ENCODE peak calls at places on chromosomes 1 and 21, in four cellular contexts. I, O, P and H are unnamed samples.

GRCh38 chr21:26447932-26448331 is 125.2 kb downstream of the CYYR1 start:
- DNase-seq in I (no peak), O (no peak), P (no peak), H (no peak)

GRCh38 chr1:112923956-112924349 is 32.0 kb downstream of the SLC16A1 start:
- DNase-seq in I (no peak), O (no peak), P (no peak), H (no peak)

GRCh38 chr1:202498542-202498941 is 150.0 kb downstream of the PPP1R12B start:
- DNase-seq in I (no peak), O (peak), P (no peak), H (no peak)

GRCh38 chr1:102858695-102859094 is 249.6 kb downstream of the COL11A1 start:
- DNase-seq in I (no peak), O (peak), P (no peak), H (no peak)

GRCh38 chr1:230459463-230459862 is 33.3 kb upstream of the PGBD5 start:
- DNase-seq in I (no peak), O (peak), P (no peak), H (no peak)

GRCh38 chr1:199273837-199274379 is 635.1 kb downstream of the PTPRC start:
- DNase-seq in I (no peak), O (peak), P (peak), H (no peak)

GRCh38 chr21:43211085-43212071 is 42.6 kb downstream of the CRYAA start:
- DNase-seq in I (no peak), O (no peak), P (peak), H (no peak)

GRCh38 chr1:53183277-53183990 is 13.2 kb upstream of the CPT2 start:
- DNase-seq in I (no peak), O (peak), P (peak), H (peak)

GRCh38 chr1:93358293-93358692 is 12.6 kb downstream of the DR1 start:
- DNase-seq in I (no peak), O (no peak), P (no peak), H (no peak)

GRCh38 chr1:203287109-203287893 is 18.0 kb upstream of the BTG2 start:
- DNase-seq in I (no peak), O (no peak), P (peak), H (peak)

GRCh38 chr1:156160744-156161181 is 7.4 kb downstream of the SEMA4A start:
- DNase-seq in I (no peak), O (peak), P (peak), H (peak)

GRCh38 chr1:19317126-19317910 is 5.2 kb downstream of the SLC66A1 start:
- DNase-seq in I (no peak), O (no peak), P (no peak), H (no peak)

GRCh38 chr21:14685568-14685967 is 139.5 kb upstream of the SAMSN1 start:
- DNase-seq in I (no peak), O (no peak), P (no peak), H (no peak)

GRCh38 chr1:26282694-26283019 is 2.8 kb downstream of the SH3BGRL3 start:
- DNase-seq in I (no peak), O (no peak), P (no peak), H (no peak)

GRCh38 chr21:42199488-42200463 is 19.2 kb upstream of the ABCG1 start:
- DNase-seq in I (peak), O (peak), P (no peak), H (peak)

GRCh38 chr1:53273526-53273925 is 35.2 kb upstream of the MAGOH start:
- DNase-seq in I (peak), O (no peak), P (no peak), H (no peak)

GRCh38 chr1:91700771-91701493 is 185.0 kb downstream of the TGFBR3 start:
- DNase-seq in I (no peak), O (peak), P (no peak), H (no peak)

GRCh38 chr1:58363639-58364038 is 182.9 kb downstream of the OMA1 start:
- DNase-seq in I (no peak), O (no peak), P (no peak), H (no peak)

GRCh38 chr1:3061981-3062615 is 6.9 kb upstream of the PRDM16 start:
- DNase-seq in I (no peak), O (no peak), P (peak), H (no peak)

GRCh38 chr1:231938651-231939050 is 312.1 kb downstream of the DISC1 start:
- DNase-seq in I (no peak), O (peak), P (no peak), H (no peak)